ENCODE peak calls at places on chromosomes 7 and 10, in nine cellular contexts. H, K, O, G, Z, I, D, C and T are unnamed samples.

GRCh38 chr7:22482476-22482875 is 17.5 kb downstream of the STEAP1B start:
- DNase-seq in H (no peak), K (no peak), O (no peak), G (no peak), Z (no peak), I (no peak), D (no peak), C (no peak), T (no peak)

GRCh38 chr10:11782793-11783557 is 40.2 kb upstream of the PROSER2 start:
- DNase-seq in H (no peak), K (peak), O (peak), G (peak), Z (peak), I (peak), D (no peak), C (peak), T (peak)

GRCh38 chr10:7529638-7530037 is 118.8 kb upstream of the SFMBT2 start:
- DNase-seq in H (no peak), K (no peak), O (no peak), G (no peak), Z (peak), I (no peak), D (no peak), C (peak), T (peak)

GRCh38 chr7:105352018-105352612 is 36.6 kb downstream of the SRPK2 start:
- DNase-seq in H (peak), K (peak), O (peak), G (peak), Z (peak), I (peak), D (peak), C (peak), T (peak)

GRCh38 chr10:86538547-86538946 is 17.0 kb upstream of the WAPL start:
- DNase-seq in H (no peak), K (no peak), O (no peak), G (no peak), Z (no peak), I (no peak), D (no peak), C (no peak), T (no peak)

GRCh38 chr10:70584941-70585544 is 17.5 kb downstream of the PRF1 start:
- DNase-seq in H (no peak), K (no peak), O (no peak), G (no peak), Z (no peak), I (peak), D (peak), C (no peak), T (peak)

GRCh38 chr10:131038056-131038455 is 273.5 kb downstream of the TCERG1L start:
- DNase-seq in H (no peak), K (no peak), O (no peak), G (no peak), Z (no peak), I (no peak), D (no peak), C (no peak), T (no peak)

GRCh38 chr7:139619367-139619657 is 95.8 kb downstream of the CLEC2L start:
- DNase-seq in H (no peak), K (no peak), O (peak), G (peak), Z (no peak), I (peak), D (no peak), C (peak), T (no peak)

GRCh38 chr7:71871446-71871845 is 540.7 kb downstream of the CALN1 start:
- DNase-seq in H (no peak), K (no peak), O (no peak), G (no peak), Z (no peak), I (no peak), D (no peak), C (no peak), T (no peak)

GRCh38 chr10:105691811-105692210 is 1050.7 kb downstream of the SORCS3 start:
- DNase-seq in H (no peak), K (no peak), O (no peak), G (no peak), Z (no peak), I (peak), D (no peak), C (peak), T (peak)

GRCh38 chr7:45624392-45624760 is 50.2 kb downstream of the ADCY1 start:
- DNase-seq in H (no peak), K (no peak), O (no peak), G (no peak), Z (no peak), I (no peak), D (no peak), C (no peak), T (peak)

GRCh38 chr10:77873558-77874380 is 52.8 kb downstream of the DLG5 start:
- DNase-seq in H (no peak), K (peak), O (peak), G (peak), Z (no peak), I (peak), D (no peak), C (peak), T (peak)

GRCh38 chr7:93006480-93007095 is 111.2 kb downstream of the SAMD9 start:
- DNase-seq in H (no peak), K (no peak), O (no peak), G (no peak), Z (no peak), I (peak), D (no peak), C (no peak), T (no peak)

GRCh38 chr10:3825244-3825643 is 40.2 kb upstream of the KLF6 start:
- DNase-seq in H (no peak), K (no peak), O (peak), G (peak), Z (no peak), I (peak), D (no peak), C (peak), T (peak)